ENCODE peak calls at places on chromosomes 12 and 14, in nine cellular contexts. One of them, this sample, is unnamed.

GRCh38 chr14:21241218-21241819 is 27.9 kb downstream of the HNRNPC start:
- DNase-seq in A549: no peak
- DNase-seq in lower leg skin: no peak
- DNase-seq in H54: no peak
- DNase-seq in body of pancreas: no peak
- DNase-seq in tibial nerve: no peak
- DNase-seq in uterus: no peak
- DNase-seq in spleen: no peak
- DNase-seq in ovary: no peak
- DNase-seq in this sample: peak

GRCh38 chr12:66351301-66351700 is 49.0 kb downstream of the HELB start:
- DNase-seq in spleen: no peak
- DNase-seq in tibial nerve: no peak
- DNase-seq in H54: no peak
- DNase-seq in ovary: no peak
- DNase-seq in uterus: no peak
- DNase-seq in lower leg skin: no peak
- DNase-seq in body of pancreas: no peak
- DNase-seq in A549: no peak
- DNase-seq in this sample: no peak

GRCh38 chr14:95208598-95208997 is 51.3 kb upstream of the DICER1 start:
- DNase-seq in uterus: no peak
- DNase-seq in tibial nerve: no peak
- DNase-seq in H54: no peak
- DNase-seq in lower leg skin: no peak
- DNase-seq in A549: no peak
- DNase-seq in ovary: no peak
- DNase-seq in spleen: no peak
- DNase-seq in body of pancreas: no peak
- DNase-seq in this sample: no peak

GRCh38 chr12:76250256-76250655 is 98.0 kb downstream of the BBS10 start:
- DNase-seq in A549: no peak
- DNase-seq in spleen: no peak
- DNase-seq in uterus: no peak
- DNase-seq in tibial nerve: no peak
- DNase-seq in lower leg skin: no peak
- DNase-seq in body of pancreas: no peak
- DNase-seq in ovary: no peak
- DNase-seq in H54: no peak
- DNase-seq in this sample: no peak

GRCh38 chr14:100662850-100663527 is 63.7 kb upstream of the DLK1 start:
- DNase-seq in uterus: peak
- DNase-seq in ovary: peak
- DNase-seq in A549: peak
- DNase-seq in body of pancreas: peak
- DNase-seq in lower leg skin: peak
- DNase-seq in tibial nerve: peak
- DNase-seq in H54: peak
- DNase-seq in spleen: peak
- DNase-seq in this sample: peak

GRCh38 chr12:903055-903454 is 46.4 kb downstream of the RAD52 start:
- DNase-seq in body of pancreas: no peak
- DNase-seq in ovary: no peak
- DNase-seq in uterus: no peak
- DNase-seq in A549: no peak
- DNase-seq in spleen: no peak
- DNase-seq in H54: no peak
- DNase-seq in lower leg skin: no peak
- DNase-seq in tibial nerve: no peak
- DNase-seq in this sample: no peak

GRCh38 chr14:90114554-90114953 is 52.8 kb downstream of the KCNK13 start:
- DNase-seq in A549: peak
- DNase-seq in spleen: no peak
- DNase-seq in H54: no peak
- DNase-seq in uterus: no peak
- DNase-seq in tibial nerve: no peak
- DNase-seq in ovary: no peak
- DNase-seq in body of pancreas: no peak
- DNase-seq in lower leg skin: no peak
- DNase-seq in this sample: no peak

GRCh38 chr14:98962118-98962517 is 309.9 kb downstream of the BCL11B start:
- DNase-seq in ovary: no peak
- DNase-seq in lower leg skin: no peak
- DNase-seq in tibial nerve: no peak
- DNase-seq in spleen: no peak
- DNase-seq in A549: no peak
- DNase-seq in H54: no peak
- DNase-seq in body of pancreas: no peak
- DNase-seq in uterus: no peak
- DNase-seq in this sample: no peak

GRCh38 chr12:68882251-68882964 is 50.6 kb downstream of the CPM start:
- DNase-seq in uterus: no peak
- DNase-seq in A549: no peak
- DNase-seq in tibial nerve: no peak
- DNase-seq in body of pancreas: no peak
- DNase-seq in lower leg skin: no peak
- DNase-seq in ovary: no peak
- DNase-seq in spleen: no peak
- DNase-seq in H54: no peak
- DNase-seq in this sample: no peak

GRCh38 chr12:7951671-7952070 is 15.7 kb upstream of the SLC2A3 start:
- DNase-seq in tibial nerve: no peak
- DNase-seq in uterus: no peak
- DNase-seq in body of pancreas: no peak
- DNase-seq in A549: no peak
- DNase-seq in lower leg skin: no peak
- DNase-seq in H54: no peak
- DNase-seq in spleen: no peak
- DNase-seq in ovary: no peak
- DNase-seq in this sample: no peak

GRCh38 chr12:76820888-76821482 is 57.1 kb downstream of the ZDHHC17 start:
- DNase-seq in tibial nerve: no peak
- DNase-seq in ovary: no peak
- DNase-seq in spleen: no peak
- DNase-seq in body of pancreas: no peak
- DNase-seq in uterus: peak
- DNase-seq in A549: peak
- DNase-seq in H54: peak
- DNase-seq in lower leg skin: no peak
- DNase-seq in this sample: peak

GRCh38 chr14:53948181-53948884 is 8.3 kb downstream of the BMP4 start:
- DNase-seq in tibial nerve: no peak
- DNase-seq in spleen: no peak
- DNase-seq in ovary: no peak
- DNase-seq in H54: no peak
- DNase-seq in body of pancreas: no peak
- DNase-seq in A549: no peak
- DNase-seq in lower leg skin: no peak
- DNase-seq in uterus: no peak
- DNase-seq in this sample: no peak
- TF ChIP-seq POLR2A in tibial nerve: no peak
- TF ChIP-seq POLR2A in spleen: no peak
- TF ChIP-seq POLR2A in ovary: no peak
- TF ChIP-seq POLR2A in H54: no peak
- TF ChIP-seq POLR2A in body of pancreas: no peak
- TF ChIP-seq POLR2A in A549: no peak
- TF ChIP-seq POLR2A in lower leg skin: no peak
- TF ChIP-seq POLR2A in uterus: no peak
- TF ChIP-seq POLR2A in this sample: no peak

GRCh38 chr12:110245278-110245868 is 35.7 kb upstream of the ATP2A2 start:
- DNase-seq in tibial nerve: no peak
- DNase-seq in uterus: no peak
- DNase-seq in H54: no peak
- DNase-seq in ovary: no peak
- DNase-seq in body of pancreas: peak
- DNase-seq in spleen: peak
- DNase-seq in A549: no peak
- DNase-seq in lower leg skin: no peak
- DNase-seq in this sample: peak

GRCh38 chr12:110248096-110248447 is 33.0 kb upstream of the ATP2A2 start:
- DNase-seq in ovary: no peak
- DNase-seq in uterus: no peak
- DNase-seq in A549: no peak
- DNase-seq in lower leg skin: no peak
- DNase-seq in spleen: no peak
- DNase-seq in tibial nerve: no peak
- DNase-seq in H54: no peak
- DNase-seq in body of pancreas: peak
- DNase-seq in this sample: no peak

GRCh38 chr12:110246690-110247339 is 34.2 kb upstream of the ATP2A2 start:
- DNase-seq in A549: no peak
- DNase-seq in ovary: peak
- DNase-seq in spleen: no peak
- DNase-seq in H54: no peak
- DNase-seq in uterus: no peak
- DNase-seq in tibial nerve: no peak
- DNase-seq in lower leg skin: no peak
- DNase-seq in body of pancreas: no peak
- DNase-seq in this sample: no peak

GRCh38 chr12:110249105-110249504 is 31.9 kb upstream of the ATP2A2 start:
- DNase-seq in body of pancreas: no peak
- DNase-seq in lower leg skin: no peak
- DNase-seq in H54: no peak
- DNase-seq in tibial nerve: peak
- DNase-seq in spleen: no peak
- DNase-seq in ovary: no peak
- DNase-seq in uterus: no peak
- DNase-seq in A549: no peak
- DNase-seq in this sample: no peak

GRCh38 chr12:110247340-110248095 is 33.5 kb upstream of the ATP2A2 start:
- DNase-seq in spleen: no peak
- DNase-seq in uterus: no peak
- DNase-seq in H54: no peak
- DNase-seq in A549: peak
- DNase-seq in lower leg skin: peak
- DNase-seq in body of pancreas: peak
- DNase-seq in tibial nerve: no peak
- DNase-seq in ovary: no peak
- DNase-seq in this sample: no peak
- TF ChIP-seq POLR2A in spleen: no peak
- TF ChIP-seq POLR2A in uterus: no peak
- TF ChIP-seq POLR2A in H54: no peak
- TF ChIP-seq POLR2A in A549: peak
- TF ChIP-seq POLR2A in lower leg skin: no peak
- TF ChIP-seq POLR2A in body of pancreas: no peak
- TF ChIP-seq POLR2A in tibial nerve: no peak
- TF ChIP-seq POLR2A in ovary: no peak
- TF ChIP-seq POLR2A in this sample: no peak

GRCh38 chr12:56224954-56225353 is 812 bp downstream of the NABP2 start:
- DNase-seq in ovary: no peak
- DNase-seq in H54: no peak
- DNase-seq in tibial nerve: no peak
- DNase-seq in lower leg skin: no peak
- DNase-seq in spleen: no peak
- DNase-seq in body of pancreas: no peak
- DNase-seq in A549: no peak
- DNase-seq in uterus: no peak
- DNase-seq in this sample: peak

GRCh38 chr12:56221757-56222530 is at the start of gene RNF41:
- DNase-seq in tibial nerve: peak
- DNase-seq in spleen: peak
- DNase-seq in ovary: peak
- DNase-seq in lower leg skin: peak
- DNase-seq in H54: peak
- DNase-seq in body of pancreas: peak
- DNase-seq in A549: peak
- DNase-seq in uterus: peak
- DNase-seq in this sample: peak

GRCh38 chr12:56222531-56222895 is 791 bp upstream of the RNF41 start:
- DNase-seq in lower leg skin: no peak
- DNase-seq in body of pancreas: no peak
- DNase-seq in uterus: no peak
- DNase-seq in tibial nerve: no peak
- DNase-seq in ovary: no peak
- DNase-seq in A549: no peak
- DNase-seq in spleen: no peak
- DNase-seq in H54: no peak
- DNase-seq in this sample: no peak

GRCh38 chr12:56223571-56224101 is 506 bp upstream of the NABP2 start:
- DNase-seq in H54: no peak
- DNase-seq in A549: no peak
- DNase-seq in body of pancreas: no peak
- DNase-seq in ovary: no peak
- DNase-seq in lower leg skin: no peak
- DNase-seq in tibial nerve: no peak
- DNase-seq in uterus: no peak
- DNase-seq in spleen: no peak
- DNase-seq in this sample: no peak

GRCh38 chr12:56224102-56224701 is at the start of gene NABP2:
- DNase-seq in ovary: peak
- DNase-seq in uterus: peak
- DNase-seq in lower leg skin: peak
- DNase-seq in H54: peak
- DNase-seq in tibial nerve: peak
- DNase-seq in A549: peak
- DNase-seq in body of pancreas: peak
- DNase-seq in spleen: peak
- DNase-seq in this sample: peak
- TF ChIP-seq POLR2A in ovary: peak
- TF ChIP-seq POLR2A in uterus: peak
- TF ChIP-seq POLR2A in lower leg skin: no peak
- TF ChIP-seq POLR2A in H54: peak
- TF ChIP-seq POLR2A in tibial nerve: no peak
- TF ChIP-seq POLR2A in A549: peak
- TF ChIP-seq POLR2A in body of pancreas: no peak
- TF ChIP-seq POLR2A in spleen: no peak
- TF ChIP-seq POLR2A in this sample: peak

GRCh38 chr12:56158926-56159461 is 835 bp downstream of the MYL6 start:
- DNase-seq in lower leg skin: peak
- DNase-seq in H54: no peak
- DNase-seq in uterus: peak
- DNase-seq in tibial nerve: peak
- DNase-seq in A549: peak
- DNase-seq in body of pancreas: peak
- DNase-seq in ovary: peak
- DNase-seq in spleen: peak
- DNase-seq in this sample: peak

GRCh38 chr12:56161677-56162351 is 3.7 kb downstream of the MYL6 start:
- DNase-seq in body of pancreas: no peak
- DNase-seq in H54: no peak
- DNase-seq in A549: no peak
- DNase-seq in spleen: no peak
- DNase-seq in tibial nerve: no peak
- DNase-seq in lower leg skin: no peak
- DNase-seq in ovary: no peak
- DNase-seq in uterus: no peak
- DNase-seq in this sample: no peak

GRCh38 chr12:56160894-56161667 is 2.9 kb downstream of the MYL6 start:
- DNase-seq in uterus: no peak
- DNase-seq in tibial nerve: no peak
- DNase-seq in ovary: no peak
- DNase-seq in A549: no peak
- DNase-seq in lower leg skin: no peak
- DNase-seq in spleen: no peak
- DNase-seq in H54: no peak
- DNase-seq in body of pancreas: no peak
- DNase-seq in this sample: no peak

GRCh38 chr12:56159482-56160105 is 1.4 kb downstream of the MYL6 start:
- DNase-seq in H54: no peak
- DNase-seq in A549: no peak
- DNase-seq in ovary: peak
- DNase-seq in lower leg skin: no peak
- DNase-seq in spleen: no peak
- DNase-seq in body of pancreas: no peak
- DNase-seq in tibial nerve: no peak
- DNase-seq in uterus: no peak
- DNase-seq in this sample: no peak

GRCh38 chr12:56160160-56160763 is 2.1 kb downstream of the MYL6 start:
- DNase-seq in spleen: peak
- DNase-seq in A549: no peak
- DNase-seq in uterus: no peak
- DNase-seq in H54: no peak
- DNase-seq in tibial nerve: no peak
- DNase-seq in lower leg skin: no peak
- DNase-seq in body of pancreas: no peak
- DNase-seq in ovary: no peak
- DNase-seq in this sample: no peak
- TF ChIP-seq POLR2A in spleen: no peak
- TF ChIP-seq POLR2A in A549: no peak
- TF ChIP-seq POLR2A in uterus: no peak
- TF ChIP-seq POLR2A in H54: no peak
- TF ChIP-seq POLR2A in tibial nerve: no peak
- TF ChIP-seq POLR2A in lower leg skin: no peak
- TF ChIP-seq POLR2A in body of pancreas: no peak
- TF ChIP-seq POLR2A in ovary: no peak
- TF ChIP-seq POLR2A in this sample: no peak

This sample was measured in erythroblast.